ENCODE peak calls at places on chromosome 18, in six cellular contexts. One of them, this sample, is unnamed.

GRCh38 chr18:25282922-25283703 is 68.9 kb downstream of the ZNF521 start:
- DNase-seq in IMR-90: no peak
- DNase-seq in fibroblast of the aortic adventitia: no peak
- DNase-seq in NB4: no peak
- DNase-seq in PC-3: no peak
- DNase-seq in cardiac fibroblast: no peak
- DNase-seq in this sample: no peak

GRCh38 chr18:52387246-52387645 is 47.2 kb downstream of the DCC start:
- DNase-seq in IMR-90: no peak
- DNase-seq in fibroblast of the aortic adventitia: no peak
- DNase-seq in NB4: no peak
- DNase-seq in PC-3: no peak
- DNase-seq in cardiac fibroblast: no peak
- DNase-seq in this sample: no peak

GRCh38 chr18:80252136-80252535 is 4.8 kb upstream of the PARD6G start:
- DNase-seq in IMR-90: peak; percentile 74
- DNase-seq in fibroblast of the aortic adventitia: peak; percentile 16
- DNase-seq in NB4: no peak
- DNase-seq in PC-3: peak; percentile 25
- DNase-seq in cardiac fibroblast: no peak
- DNase-seq in this sample: peak; percentile 41

GRCh38 chr18:54767094-54767493 is 61.2 kb upstream of the RAB27B start:
- DNase-seq in IMR-90: no peak
- DNase-seq in fibroblast of the aortic adventitia: no peak
- DNase-seq in NB4: no peak
- DNase-seq in PC-3: peak; percentile 94
- DNase-seq in cardiac fibroblast: no peak
- DNase-seq in this sample: no peak

GRCh38 chr18:44180683-44181082 is 500.0 kb upstream of the SETBP1 start:
- DNase-seq in IMR-90: peak; percentile 3
- DNase-seq in fibroblast of the aortic adventitia: peak; percentile 13
- DNase-seq in NB4: no peak
- DNase-seq in PC-3: peak; percentile 54
- DNase-seq in cardiac fibroblast: peak; percentile 33
- DNase-seq in this sample: peak; percentile 33

GRCh38 chr18:6960656-6961055 is 156.9 kb downstream of the LAMA1 start:
- DNase-seq in IMR-90: peak; percentile 65
- DNase-seq in fibroblast of the aortic adventitia: no peak
- DNase-seq in NB4: no peak
- DNase-seq in PC-3: peak; percentile 76
- DNase-seq in cardiac fibroblast: peak; percentile 16
- DNase-seq in this sample: peak; percentile 26

GRCh38 chr18:31325051-31325450 is 7.1 kb downstream of the DSG1 start:
- DNase-seq in IMR-90: peak; percentile 71
- DNase-seq in fibroblast of the aortic adventitia: peak; percentile 79
- DNase-seq in NB4: no peak
- DNase-seq in PC-3: peak; percentile 75
- DNase-seq in cardiac fibroblast: peak; percentile 95
- DNase-seq in this sample: peak; percentile 93

GRCh38 chr18:23136326-23137092 is 1.2 kb downstream of the CABLES1 start:
- DNase-seq in IMR-90: no peak
- DNase-seq in fibroblast of the aortic adventitia: no peak
- DNase-seq in NB4: peak; percentile 62
- DNase-seq in PC-3: peak; percentile 23
- DNase-seq in cardiac fibroblast: peak; percentile 35
- DNase-seq in this sample: peak; percentile 39

GRCh38 chr18:23879126-23879525 is 135.4 kb upstream of the TTC39C start:
- DNase-seq in IMR-90: no peak
- DNase-seq in fibroblast of the aortic adventitia: no peak
- DNase-seq in NB4: no peak
- DNase-seq in PC-3: no peak
- DNase-seq in cardiac fibroblast: no peak
- DNase-seq in this sample: no peak

GRCh38 chr18:62200121-62200914 is 13.3 kb downstream of the RELCH start:
- DNase-seq in IMR-90: peak; percentile 36
- DNase-seq in fibroblast of the aortic adventitia: peak; percentile 36
- DNase-seq in NB4: no peak
- DNase-seq in PC-3: no peak
- DNase-seq in cardiac fibroblast: peak; percentile 28
- DNase-seq in this sample: no peak

GRCh38 chr18:40867452-40867851 is 1087.6 kb upstream of the PIK3C3 start:
- DNase-seq in IMR-90: peak; percentile 90
- DNase-seq in fibroblast of the aortic adventitia: peak; percentile 89
- DNase-seq in NB4: no peak
- DNase-seq in PC-3: peak; percentile 46
- DNase-seq in cardiac fibroblast: peak; percentile 78
- DNase-seq in this sample: peak; percentile 78

GRCh38 chr18:10289265-10289664 is 165.2 kb upstream of the APCDD1 start:
- DNase-seq in IMR-90: no peak
- DNase-seq in fibroblast of the aortic adventitia: no peak
- DNase-seq in NB4: no peak
- DNase-seq in PC-3: no peak
- DNase-seq in cardiac fibroblast: no peak
- DNase-seq in this sample: no peak

GRCh38 chr18:36544036-36544725 is 246.7 kb downstream of the FHOD3 start:
- DNase-seq in IMR-90: no peak
- DNase-seq in fibroblast of the aortic adventitia: no peak
- DNase-seq in NB4: no peak
- DNase-seq in PC-3: no peak
- DNase-seq in cardiac fibroblast: no peak
- DNase-seq in this sample: peak; percentile 62

GRCh38 chr18:29712785-29713184 is 1329.8 kb downstream of the DSC3 start:
- DNase-seq in IMR-90: no peak
- DNase-seq in fibroblast of the aortic adventitia: peak; percentile 40
- DNase-seq in NB4: no peak
- DNase-seq in PC-3: no peak
- DNase-seq in cardiac fibroblast: no peak
- DNase-seq in this sample: peak; percentile 23

GRCh38 chr18:35572644-35573043 is 8.9 kb upstream of the GALNT1 start:
- DNase-seq in IMR-90: peak; percentile 67
- DNase-seq in fibroblast of the aortic adventitia: no peak
- DNase-seq in NB4: no peak
- DNase-seq in PC-3: no peak
- DNase-seq in cardiac fibroblast: no peak
- DNase-seq in this sample: peak; percentile 17

GRCh38 chr18:40849856-40850255 is 1105.2 kb upstream of the PIK3C3 start:
- DNase-seq in IMR-90: no peak
- DNase-seq in fibroblast of the aortic adventitia: peak; percentile 34
- DNase-seq in NB4: no peak
- DNase-seq in PC-3: no peak
- DNase-seq in cardiac fibroblast: peak; percentile 48
- DNase-seq in this sample: no peak

GRCh38 chr18:42707080-42707479 is 408.4 kb downstream of the RIT2 start:
- DNase-seq in IMR-90: no peak
- DNase-seq in fibroblast of the aortic adventitia: no peak
- DNase-seq in NB4: no peak
- DNase-seq in PC-3: no peak
- DNase-seq in cardiac fibroblast: no peak
- DNase-seq in this sample: no peak

GRCh38 chr18:323253-323622 is 55.4 kb upstream of the THOC1 start:
- DNase-seq in IMR-90: peak; percentile 38
- DNase-seq in fibroblast of the aortic adventitia: peak; percentile 63
- DNase-seq in NB4: peak; percentile 35
- DNase-seq in PC-3: peak; percentile 35
- DNase-seq in cardiac fibroblast: peak; percentile 39
- DNase-seq in this sample: peak; percentile 52

GRCh38 chr18:44035554-44035953 is 645.1 kb upstream of the SETBP1 start:
- DNase-seq in IMR-90: no peak
- DNase-seq in fibroblast of the aortic adventitia: no peak
- DNase-seq in NB4: no peak
- DNase-seq in PC-3: no peak
- DNase-seq in cardiac fibroblast: peak; percentile 11
- DNase-seq in this sample: no peak

GRCh38 chr18:54351186-54351585 is 6.5 kb downstream of the STARD6 start:
- DNase-seq in IMR-90: no peak
- DNase-seq in fibroblast of the aortic adventitia: no peak
- DNase-seq in NB4: no peak
- DNase-seq in PC-3: peak; percentile 51
- DNase-seq in cardiac fibroblast: no peak
- DNase-seq in this sample: no peak

GRCh38 chr18:34159691-34160185 is 65.0 kb downstream of the NOL4 start:
- DNase-seq in IMR-90: no peak
- DNase-seq in fibroblast of the aortic adventitia: no peak
- DNase-seq in NB4: no peak
- DNase-seq in PC-3: no peak
- DNase-seq in cardiac fibroblast: no peak
- DNase-seq in this sample: no peak

GRCh38 chr18:49026501-49027378 is 76.0 kb upstream of the SMAD7 start:
- DNase-seq in IMR-90: no peak
- DNase-seq in fibroblast of the aortic adventitia: no peak
- DNase-seq in NB4: no peak
- DNase-seq in PC-3: no peak
- DNase-seq in cardiac fibroblast: no peak
- DNase-seq in this sample: no peak

GRCh38 chr18:61443311-61443710 is 110.1 kb downstream of the CDH20 start:
- DNase-seq in IMR-90: no peak
- DNase-seq in fibroblast of the aortic adventitia: no peak
- DNase-seq in NB4: no peak
- DNase-seq in PC-3: no peak
- DNase-seq in cardiac fibroblast: no peak
- DNase-seq in this sample: no peak

GRCh38 chr18:51149605-51150429 is 47.7 kb downstream of the MEX3C start:
- DNase-seq in IMR-90: peak; percentile 62
- DNase-seq in fibroblast of the aortic adventitia: peak; percentile 35
- DNase-seq in NB4: no peak
- DNase-seq in PC-3: peak; percentile 2
- DNase-seq in cardiac fibroblast: peak; percentile 53
- DNase-seq in this sample: peak; percentile 63

GRCh38 chr18:42561521-42561920 is 554.0 kb downstream of the RIT2 start:
- DNase-seq in IMR-90: no peak
- DNase-seq in fibroblast of the aortic adventitia: no peak
- DNase-seq in NB4: no peak
- DNase-seq in PC-3: no peak
- DNase-seq in cardiac fibroblast: no peak
- DNase-seq in this sample: no peak

GRCh38 chr18:35756506-35757117 is 175.1 kb downstream of the GALNT1 start:
- DNase-seq in IMR-90: peak; percentile 59
- DNase-seq in fibroblast of the aortic adventitia: peak; percentile 74
- DNase-seq in NB4: peak; percentile 61
- DNase-seq in PC-3: peak; percentile 51
- DNase-seq in cardiac fibroblast: peak; percentile 72
- DNase-seq in this sample: peak; percentile 66

GRCh38 chr18:7566587-7567486 is at the start of gene PTPRM:
- DNase-seq in IMR-90: peak; percentile 78
- DNase-seq in fibroblast of the aortic adventitia: peak; percentile 68
- DNase-seq in NB4: peak; percentile 62
- DNase-seq in PC-3: peak; percentile 88
- DNase-seq in cardiac fibroblast: peak; percentile 90
- DNase-seq in this sample: peak; percentile 78

GRCh38 chr18:55152801-55153200 is 193.5 kb upstream of the CCDC68 start:
- DNase-seq in IMR-90: peak; percentile 73
- DNase-seq in fibroblast of the aortic adventitia: peak; percentile 23
- DNase-seq in NB4: no peak
- DNase-seq in PC-3: peak; percentile 48
- DNase-seq in cardiac fibroblast: peak; percentile 12
- DNase-seq in this sample: peak; percentile 70

GRCh38 chr18:76654536-76654935 is 159.5 kb upstream of the ZNF516 start:
- DNase-seq in IMR-90: no peak
- DNase-seq in fibroblast of the aortic adventitia: no peak
- DNase-seq in NB4: no peak
- DNase-seq in PC-3: no peak
- DNase-seq in cardiac fibroblast: peak; percentile 6
- DNase-seq in this sample: no peak

GRCh38 chr18:7567487-7568425 is 640 bp downstream of the PTPRM start:
- DNase-seq in IMR-90: peak; percentile 64
- DNase-seq in fibroblast of the aortic adventitia: peak; percentile 64
- DNase-seq in NB4: no peak
- DNase-seq in PC-3: peak; percentile 51
- DNase-seq in cardiac fibroblast: peak; percentile 73
- DNase-seq in this sample: peak; percentile 65

GRCh38 chr18:61608306-61608705 is 275.1 kb downstream of the CDH20 start:
- DNase-seq in IMR-90: peak; percentile 68
- DNase-seq in fibroblast of the aortic adventitia: no peak
- DNase-seq in NB4: no peak
- DNase-seq in PC-3: no peak
- DNase-seq in cardiac fibroblast: no peak
- DNase-seq in this sample: no peak

GRCh38 chr18:47846431-47846830 is 84.0 kb downstream of the SMAD2 start:
- DNase-seq in IMR-90: no peak
- DNase-seq in fibroblast of the aortic adventitia: no peak
- DNase-seq in NB4: no peak
- DNase-seq in PC-3: no peak
- DNase-seq in cardiac fibroblast: no peak
- DNase-seq in this sample: no peak

GRCh38 chr18:58247363-58247834 is 203.4 kb downstream of the NEDD4L start:
- DNase-seq in IMR-90: peak; percentile 11
- DNase-seq in fibroblast of the aortic adventitia: no peak
- DNase-seq in NB4: no peak
- DNase-seq in PC-3: no peak
- DNase-seq in cardiac fibroblast: peak; percentile 58
- DNase-seq in this sample: peak; percentile 34
- H3K4me3 ChIP-seq in IMR-90: no peak overlapping the region
- H3K4me3 ChIP-seq in fibroblast of the aortic adventitia: no peak overlapping the region
- H3K4me3 ChIP-seq in NB4: no peak overlapping the region
- H3K4me3 ChIP-seq in PC-3: no peak overlapping the region
- H3K4me3 ChIP-seq in cardiac fibroblast: no peak overlapping the region
- H3K4me3 ChIP-seq in this sample: no peak overlapping the region

GRCh38 chr18:74396252-74397204 is 60.6 kb downstream of the DIPK1C start:
- DNase-seq in IMR-90: no peak
- DNase-seq in fibroblast of the aortic adventitia: peak; percentile 68
- DNase-seq in NB4: peak; percentile 7
- DNase-seq in PC-3: no peak
- DNase-seq in cardiac fibroblast: peak; percentile 73
- DNase-seq in this sample: no peak
- H3K4me3 ChIP-seq in IMR-90: no peak overlapping the region
- H3K4me3 ChIP-seq in fibroblast of the aortic adventitia: no peak overlapping the region
- H3K4me3 ChIP-seq in NB4: no peak overlapping the region
- H3K4me3 ChIP-seq in PC-3: no peak overlapping the region
- H3K4me3 ChIP-seq in cardiac fibroblast: no peak overlapping the region
- H3K4me3 ChIP-seq in this sample: no peak overlapping the region

GRCh38 chr18:3016584-3017292 is 3.8 kb upstream of the LPIN2 start:
- DNase-seq in IMR-90: no peak
- DNase-seq in fibroblast of the aortic adventitia: no peak
- DNase-seq in NB4: peak; percentile 82
- DNase-seq in PC-3: no peak
- DNase-seq in cardiac fibroblast: no peak
- DNase-seq in this sample: no peak
- H3K4me3 ChIP-seq in IMR-90: no peak overlapping the region
- H3K4me3 ChIP-seq in fibroblast of the aortic adventitia: no peak overlapping the region
- H3K4me3 ChIP-seq in NB4: peak overlapping the region; percentile 0
- H3K4me3 ChIP-seq in PC-3: no peak overlapping the region
- H3K4me3 ChIP-seq in cardiac fibroblast: no peak overlapping the region
- H3K4me3 ChIP-seq in this sample: no peak overlapping the region

DNA sequence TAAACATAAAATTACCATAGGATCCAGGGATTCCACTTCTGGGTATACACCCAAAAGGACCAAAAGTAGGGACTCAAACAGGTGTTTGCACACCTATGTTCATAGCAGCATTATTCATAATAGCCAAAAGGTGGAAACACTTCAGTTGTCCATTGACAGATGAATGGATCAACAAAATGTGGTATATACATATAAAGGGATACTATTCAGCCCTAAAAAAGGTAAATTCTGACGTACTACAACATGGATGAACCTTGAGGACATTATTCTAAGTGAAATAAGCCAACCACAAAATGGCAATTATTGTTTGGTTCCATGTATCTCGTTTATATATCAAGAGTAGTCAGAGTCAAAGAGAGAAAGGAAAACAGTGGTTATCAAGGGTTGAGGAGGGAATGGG is 128.1 kb downstream of the MTCL1 start:
- DNase-seq in IMR-90: no peak
- DNase-seq in fibroblast of the aortic adventitia: no peak
- DNase-seq in NB4: no peak
- DNase-seq in PC-3: no peak
- DNase-seq in cardiac fibroblast: no peak
- DNase-seq in this sample: no peak
- H3K4me3 ChIP-seq in IMR-90: no peak overlapping the region
- H3K4me3 ChIP-seq in fibroblast of the aortic adventitia: no peak overlapping the region
- H3K4me3 ChIP-seq in NB4: no peak overlapping the region
- H3K4me3 ChIP-seq in PC-3: no peak overlapping the region
- H3K4me3 ChIP-seq in cardiac fibroblast: no peak overlapping the region
- H3K4me3 ChIP-seq in this sample: no peak overlapping the region

This sample was measured in astrocyte of the spinal cord.